ENCODE peak calls at places on chromosome 21, in seven cellular contexts. H is H9, E is mesenchymal stem cell, I is mesendoderm, O is neuronal stem cell, U is H1, K is trophoblast cell. Z is an unnamed sample. For H3K27me3, the result is how much of the 10 kb centered on the place peaks cover.

GRCh38 chr21:31945576-31945975 is 72.8 kb downstream of the HUNK start:
- DNase-seq in O (no peak), U (no peak), K (no peak), I (no peak), H (no peak), E (peak), Z (peak)

GRCh38 chr21:43880111-43880985 is 15.3 kb downstream of the AGPAT3 start:
- DNase-seq in I (no peak), O (no peak), E (peak), K (no peak), H (no peak), U (no peak), Z (peak)

GRCh38 chr21:45574691-45575090 is 32.5 kb upstream of the SLC19A1 start:
- DNase-seq in H (no peak), U (no peak), K (no peak), E (no peak), O (no peak), I (no peak), Z (no peak)

GRCh38 chr21:17537299-17537698 is 24.5 kb downstream of the CXADR start:
- DNase-seq in K (peak), O (no peak), U (no peak), H (no peak), I (peak), E (peak), Z (no peak)

GRCh38 chr21:40386301-40386911 is 460.6 kb downstream of the DSCAM start:
- DNase-seq in K (peak), I (peak), O (peak), U (peak), E (no peak), H (peak), Z (no peak)

GRCh38 chr21:46052703-46053651 is 44.9 kb upstream of the COL6A2 start:
- DNase-seq in K (peak), U (no peak), I (peak), H (peak), E (peak), O (no peak), Z (peak)

GRCh38 chr21:42937960-42938580 is 12.6 kb upstream of the ERVH48-1 start:
- DNase-seq in H (no peak), E (no peak), I (no peak), O (no peak), U (no peak), K (no peak), Z (no peak)

GRCh38 chr21:46117586-46118304 is 19.8 kb downstream of the COL6A2 start:
- DNase-seq in U (peak), E (no peak), K (no peak), O (no peak), I (no peak), H (peak), Z (no peak)

GRCh38 chr21:25398630-25399029 is 208.7 kb downstream of the MRPL39 start:
- DNase-seq in K (no peak), H (no peak), U (no peak), I (no peak), O (no peak), E (no peak), Z (no peak)

GRCh38 chr21:34035619-34036354 is 37.6 kb upstream of the MRPS6 start:
- DNase-seq in K (no peak), E (no peak), U (peak), I (no peak), O (no peak), H (no peak), Z (no peak)
- H3K27me3 ChIP-seq in K (under half), E (under half), U (under half), I (under half), O (under half), H (under half), Z (under half)

GRCh38 chr21:37861561-37861960 is 54.7 kb downstream of the KCNJ6 start:
- DNase-seq in O (no peak), U (peak), H (no peak), E (no peak), I (no peak), K (no peak), Z (no peak)
- H2BK120ac ChIP-seq in O (no peak), U (no peak), H (no peak), E (peak), I (no peak), K (no peak), Z (no peak)

GRCh38 chr21:33586927-33587326 is 1.6 kb downstream of the DONSON start:
- DNase-seq in K (no peak), H (no peak), I (no peak), E (no peak), O (no peak), U (no peak), Z (no peak)
- H3K27me3 ChIP-seq in K (under half), H (under half), I (under half), E (under half), O (under half), U (under half), Z (under half)

DNA sequence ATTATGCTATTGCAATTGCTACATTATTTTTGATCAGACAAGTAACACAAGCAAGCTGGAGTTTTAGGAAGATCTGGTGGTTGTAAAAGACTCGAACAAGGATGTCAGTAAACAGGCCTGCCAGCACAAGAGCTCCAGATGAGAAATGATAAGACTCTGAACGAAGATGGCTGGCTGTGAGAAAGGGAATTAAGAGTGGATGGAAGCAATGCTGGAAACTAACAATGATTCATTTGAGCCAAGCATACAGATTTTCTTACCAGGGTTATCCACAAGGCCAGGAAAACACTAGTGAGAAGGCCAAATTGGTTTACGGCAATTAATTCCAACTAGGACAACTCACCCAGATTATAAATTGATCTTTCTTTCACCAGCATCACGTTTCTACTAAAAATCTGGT is 54.2 kb downstream of the NRIP1 start:
- DNase-seq in O (no peak), I (no peak), U (no peak), H (no peak), E (peak), K (no peak), Z (peak)
- H2BK120ac ChIP-seq in O (no peak), I (no peak), U (no peak), H (no peak), E (no peak), K (no peak), Z (peak)

DNA sequence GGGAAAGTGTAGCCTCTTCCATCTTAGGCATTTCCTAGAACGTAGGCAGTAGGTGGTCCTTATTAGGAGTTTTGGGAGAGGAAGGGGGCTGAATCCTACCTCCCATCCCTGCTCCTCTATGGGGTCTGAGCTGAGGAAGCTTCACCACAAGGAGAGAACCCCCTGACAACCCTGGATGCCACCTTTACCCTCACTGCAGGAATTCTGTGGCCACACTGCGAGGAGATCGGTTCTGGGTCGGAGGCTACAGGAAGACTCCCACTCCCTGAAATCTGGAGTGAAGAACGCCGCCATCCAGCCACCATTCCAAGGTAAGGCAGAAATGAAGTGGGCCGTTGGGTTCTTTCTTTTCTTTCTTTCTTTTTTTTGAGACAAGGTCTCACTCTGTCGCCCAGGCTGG is 1.5 kb downstream of the MX1 start:
- DNase-seq in E (no peak), H (peak), K (no peak), O (no peak), I (no peak), U (peak), Z (no peak)
- H3K27me3 ChIP-seq in E (under half), H (under half), K (under half), O (under half), I (under half), U (under half), Z (under half)

GRCh38 chr21:41760411-41760810 is 6.4 kb downstream of the RIPK4 start:
- DNase-seq in U (no peak), O (no peak), E (no peak), I (no peak), H (no peak), K (no peak), Z (no peak)

GRCh38 chr21:41762236-41762635 is 4.6 kb downstream of the RIPK4 start:
- DNase-seq in K (no peak), H (peak), I (peak), O (no peak), E (no peak), U (peak), Z (no peak)

GRCh38 chr21:41759926-41760325 is 6.9 kb downstream of the RIPK4 start:
- DNase-seq in O (no peak), U (no peak), I (no peak), E (no peak), K (no peak), H (no peak), Z (no peak)

GRCh38 chr21:41762753-41763152 is 4.1 kb downstream of the RIPK4 start:
- DNase-seq in K (no peak), U (no peak), E (no peak), I (no peak), H (no peak), O (no peak), Z (no peak)

GRCh38 chr21:41761211-41762181 is 5.4 kb downstream of the RIPK4 start:
- DNase-seq in E (no peak), U (no peak), I (no peak), O (no peak), K (peak), H (no peak), Z (no peak)
- H2BK120ac ChIP-seq in E (no peak), U (peak), I (no peak), O (no peak), K (no peak), H (no peak), Z (no peak)

DNA sequence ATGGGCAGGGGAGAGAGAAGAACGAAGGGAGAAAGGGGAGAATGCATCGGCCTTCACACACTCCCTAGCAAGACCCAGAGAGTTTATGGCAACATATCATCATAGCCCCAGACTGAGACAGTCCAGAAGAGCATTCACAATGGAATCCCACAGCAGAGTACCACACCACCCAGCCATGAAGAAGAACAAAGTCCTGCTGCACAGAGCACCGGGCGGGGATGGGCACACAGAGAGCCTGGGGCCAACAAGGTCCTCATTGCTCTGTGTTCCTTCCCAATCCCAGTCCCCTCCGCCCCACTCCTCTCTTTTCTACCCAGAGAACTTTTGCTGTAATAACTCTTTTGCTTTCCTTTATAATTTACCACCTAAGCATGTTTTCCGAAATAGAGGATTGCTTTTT is 118.1 kb upstream of the TMPRSS2 start:
- DNase-seq in O (no peak), E (no peak), K (no peak), U (no peak), H (no peak), I (no peak), Z (no peak)
- H3K27me3 ChIP-seq in O (under half), E (under half), K (under half), U (under half), H (under half), I (under half), Z (under half)